ENCODE peak calls at places on chromosomes 3 and 15, in six cellular contexts. Z is CD4-positive, alpha-beta memory T cell; X is MM.1S; U is uterus; B is GM23248; A is left lung. R is an unnamed sample.

GRCh38 chr3:17183951-17184550 is 299.3 kb downstream of the PLCL2 start:
- DNase-seq in Z (no peak), B (peak; percentile 76), U (no peak), A (no peak), X (no peak), R (no peak)

GRCh38 chr3:7630925-7631324 is 770.0 kb downstream of the GRM7 start:
- DNase-seq in X (peak; percentile 9), A (no peak), U (peak; percentile 13), B (no peak), Z (no peak), R (no peak)

GRCh38 chr3:138950006-138950644 is 3.1 kb downstream of the FOXL2NB start:
- DNase-seq in U (no peak), X (no peak), Z (no peak), B (peak; percentile 79), A (no peak), R (no peak)

GRCh38 chr3:4532535-4533112 is 39.5 kb downstream of the ITPR1 start:
- DNase-seq in A (no peak), U (no peak), X (no peak), Z (no peak), B (no peak), R (no peak)

GRCh38 chr15:83983634-83984458 is 251.7 kb upstream of the GOLGA6L4 start:
- DNase-seq in B (no peak), Z (no peak), U (no peak), X (peak; percentile 77), A (no peak), R (no peak)

GRCh38 chr15:67524235-67524634 is 3.3 kb downstream of the C15orf61 start:
- DNase-seq in B (no peak), A (no peak), U (no peak), X (no peak), Z (no peak), R (no peak)

GRCh38 chr3:5731100-5731499 is 543.6 kb downstream of the EDEM1 start:
- DNase-seq in U (no peak), Z (no peak), B (no peak), X (no peak), A (no peak), R (no peak)

GRCh38 chr15:25181290-25182097 is 226.7 kb downstream of the SNRPN start:
- DNase-seq in X (no peak), Z (no peak), A (peak; percentile 58), U (peak; percentile 8), B (no peak), R (no peak)

GRCh38 chr15:86266896-86267484 is 187.3 kb downstream of the AGBL1 start:
- DNase-seq in U (no peak), X (no peak), Z (no peak), A (no peak), B (no peak), R (no peak)

GRCh38 chr15:85607141-85607806 is 187.5 kb downstream of the KLHL25 start:
- DNase-seq in U (no peak), X (no peak), A (no peak), Z (no peak), B (peak; percentile 69), R (no peak)

GRCh38 chr3:118948146-118948545 is 86.5 kb downstream of the IGSF11 start:
- DNase-seq in B (no peak), Z (no peak), X (no peak), A (no peak), U (no peak), R (no peak)

GRCh38 chr3:127195417-127195816 is 2.5 kb downstream of the PRR23E start:
- DNase-seq in U (no peak), X (no peak), B (no peak), A (no peak), Z (no peak), R (no peak)

GRCh38 chr3:127193775-127194174 is 844 bp downstream of the PRR23E start:
- DNase-seq in Z (no peak), B (no peak), U (no peak), X (no peak), A (no peak), R (no peak)

GRCh38 chr3:127193341-127193740 is 410 bp downstream of the PRR23E start:
- DNase-seq in A (no peak), Z (no peak), U (no peak), B (no peak), X (no peak), R (no peak)

GRCh38 chr3:127194601-127195187 is 1.8 kb downstream of the PRR23E start:
- DNase-seq in X (no peak), U (no peak), B (no peak), A (no peak), Z (no peak), R (no peak)

GRCh38 chr3:127192576-127193232 is at the start of gene PRR23E:
- DNase-seq in U (no peak), A (peak; percentile 74), Z (no peak), B (no peak), X (no peak), R (no peak)
- H3K4me3 ChIP-seq in U (no peak within 1 kb of the TSS), A (no peak within 1 kb of the TSS), Z (no peak within 1 kb of the TSS), B (no peak within 1 kb of the TSS), X (no peak within 1 kb of the TSS), R (no peak within 1 kb of the TSS)

DNA sequence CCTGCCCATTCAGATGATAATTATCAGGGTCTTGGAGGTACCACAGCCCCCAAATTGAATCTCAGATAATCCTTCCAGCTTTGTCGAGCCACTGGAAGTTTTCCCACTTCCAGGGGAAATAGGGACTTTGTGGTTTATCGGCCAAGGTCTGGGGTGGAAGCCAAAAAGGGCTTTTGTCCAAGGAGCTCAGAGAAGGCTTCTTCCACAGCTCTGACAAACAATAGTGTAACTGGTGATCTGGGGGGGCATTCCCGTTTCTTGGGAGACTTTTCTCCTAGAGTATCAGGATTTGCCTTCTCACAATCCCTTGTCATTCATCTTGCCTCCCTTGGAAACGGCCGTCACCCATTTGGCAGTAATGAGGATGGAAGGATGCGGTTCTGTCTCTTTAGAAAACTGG is 18.4 kb downstream of the SRGAP3 start:
- DNase-seq in X (no peak), B (no peak), Z (no peak), A (no peak), U (no peak), R (no peak)
- H3K27ac ChIP-seq in X (no peak overlapping the region), B (no peak overlapping the region), Z (no peak overlapping the region), A (no peak overlapping the region), U (no peak overlapping the region), R (no peak overlapping the region)

GRCh38 chr3:39147374-39147709 is 6.0 kb downstream of the CSRNP1 start:
- DNase-seq in Z (no peak), A (no peak), X (no peak), U (no peak), B (no peak), R (no peak)
- H3K4me3 ChIP-seq in Z (peak overlapping the region; percentile 26), A (no peak overlapping the region), X (peak overlapping the region; percentile 31), U (no peak overlapping the region), B (peak overlapping the region; percentile 48), R (no peak overlapping the region)

GRCh38 chr3:49119036-49119435 is 1.6 kb downstream of the USP19 start:
- DNase-seq in X (no peak), Z (no peak), B (no peak), A (no peak), U (no peak), R (no peak)
- H3K27ac ChIP-seq in X (no peak overlapping the region), Z (peak overlapping the region; percentile 92), B (peak overlapping the region; percentile 73), A (peak overlapping the region; percentile 92), U (no peak overlapping the region), R (peak overlapping the region; percentile 94)

DNA sequence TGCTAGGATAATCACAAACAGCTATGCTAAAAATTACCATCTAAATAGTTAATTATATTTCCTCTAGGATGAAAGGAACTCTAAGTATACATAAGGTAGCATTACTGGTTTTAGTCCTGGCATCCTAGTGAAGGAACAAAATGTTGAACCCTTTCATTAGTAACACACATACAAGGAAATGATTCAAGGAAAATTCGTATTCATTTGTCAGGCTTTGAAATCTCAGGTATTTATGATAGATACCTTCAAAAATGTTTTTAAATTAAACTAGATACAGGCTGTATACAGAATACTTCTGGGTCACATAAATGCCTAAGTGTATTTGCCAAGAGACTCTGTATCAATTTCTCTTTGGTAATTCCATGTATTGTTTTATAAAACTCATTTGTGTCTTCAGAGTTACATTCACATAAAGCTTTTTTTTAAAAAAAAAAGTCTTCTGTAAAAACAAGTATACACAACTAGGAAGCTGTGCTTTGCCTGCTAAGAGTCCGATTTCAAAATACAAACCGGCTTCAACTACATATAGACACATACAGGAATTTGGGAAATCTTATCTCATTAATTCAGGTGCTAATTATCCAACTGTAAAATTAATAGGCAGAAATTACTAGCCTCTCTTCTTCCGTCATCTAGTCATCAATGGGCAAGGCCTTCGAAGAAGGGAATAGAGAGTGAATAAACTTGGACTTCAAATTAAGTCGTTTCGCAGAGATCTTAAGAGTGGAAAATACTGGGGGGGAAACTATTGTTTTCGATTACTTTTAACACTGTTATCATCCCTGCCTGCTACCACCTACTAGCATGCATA is 1.3 kb downstream of the SECISBP2L start:
- DNase-seq in U (no peak), A (no peak), Z (no peak), X (no peak), B (peak; percentile 35), R (no peak)
- H3K4me3 ChIP-seq in U (peak overlapping the region; percentile 94), A (peak overlapping the region; percentile 99), Z (peak overlapping the region; percentile 88), X (peak overlapping the region; percentile 84), B (peak overlapping the region; percentile 100), R (peak overlapping the region; percentile 56)

GRCh38 chr3:143217283-143217682 is 97.7 kb downstream of the CHST2 start:
- DNase-seq in Z (no peak), U (no peak), X (no peak), B (no peak), A (no peak), R (no peak)

GRCh38 chr3:143221446-143221845 is 101.9 kb downstream of the CHST2 start:
- DNase-seq in Z (no peak), U (no peak), X (no peak), B (no peak), A (no peak), R (no peak)

GRCh38 chr3:143216709-143217182 is 97.2 kb downstream of the CHST2 start:
- DNase-seq in U (no peak), X (peak; percentile 33), B (no peak), A (no peak), Z (no peak), R (no peak)

GRCh38 chr3:143220745-143221144 is 101.2 kb downstream of the CHST2 start:
- DNase-seq in A (no peak), X (no peak), Z (no peak), B (no peak), U (no peak), R (no peak)

GRCh38 chr3:143218176-143218575 is 98.6 kb downstream of the CHST2 start:
- DNase-seq in X (no peak), B (no peak), Z (no peak), A (no peak), U (no peak), R (peak; percentile 69)
- H3K27ac ChIP-seq in X (no peak overlapping the region), B (no peak overlapping the region), Z (no peak overlapping the region), A (no peak overlapping the region), U (no peak overlapping the region), R (peak overlapping the region; percentile 81)

GRCh38 chr3:111596328-111596727 is 1.2 kb upstream of the ZBED2 start:
- DNase-seq in X (no peak), U (no peak), A (no peak), Z (no peak), B (no peak), R (no peak)

GRCh38 chr3:111601810-111602209 is 6.7 kb upstream of the ZBED2 start:
- DNase-seq in B (no peak), U (no peak), X (no peak), Z (no peak), A (no peak), R (no peak)

GRCh38 chr3:111598139-111598538 is 3.0 kb upstream of the ZBED2 start:
- DNase-seq in A (no peak), U (no peak), B (no peak), X (no peak), Z (no peak), R (no peak)

GRCh38 chr3:111595239-111595638 is at the start of gene ZBED2:
- DNase-seq in A (no peak), X (no peak), B (no peak), Z (no peak), U (no peak), R (no peak)

GRCh38 chr3:111598552-111598951 is 3.4 kb upstream of the ZBED2 start:
- DNase-seq in A (no peak), X (no peak), U (no peak), Z (no peak), B (no peak), R (no peak)
- H3K4me3 ChIP-seq in A (no peak overlapping the region), X (no peak overlapping the region), U (no peak overlapping the region), Z (no peak overlapping the region), B (no peak overlapping the region), R (no peak overlapping the region)